ENCODE peak calls at places on chromosome 17, in five cellular contexts. One of them, this sample, is unnamed.

GRCh38 chr17:82126479-82127314 is 28.7 kb upstream of the FASN start:
- DNase-seq in A549: no peak
- DNase-seq in right lobe of liver: no peak
- DNase-seq in lung: no peak
- DNase-seq in CD4-positive, alpha-beta T cell: peak
- DNase-seq in this sample: no peak

GRCh38 chr17:78023042-78023441 is 64.5 kb downstream of the TNRC6C start:
- DNase-seq in lung: no peak
- DNase-seq in A549: no peak
- DNase-seq in right lobe of liver: no peak
- DNase-seq in CD4-positive, alpha-beta T cell: no peak
- DNase-seq in this sample: no peak

GRCh38 chr17:75102385-75102821 is 7.4 kb upstream of the ARMC7 start:
- DNase-seq in right lobe of liver: no peak
- DNase-seq in A549: no peak
- DNase-seq in lung: no peak
- DNase-seq in CD4-positive, alpha-beta T cell: no peak
- DNase-seq in this sample: no peak

GRCh38 chr17:48429638-48430586 is at the start of gene SKAP1:
- DNase-seq in right lobe of liver: peak
- DNase-seq in CD4-positive, alpha-beta T cell: peak
- DNase-seq in A549: no peak
- DNase-seq in lung: no peak
- DNase-seq in this sample: no peak

GRCh38 chr17:67862614-67863217 is 37.4 kb downstream of the BPTF start:
- DNase-seq in A549: no peak
- DNase-seq in CD4-positive, alpha-beta T cell: no peak
- DNase-seq in right lobe of liver: no peak
- DNase-seq in lung: no peak
- DNase-seq in this sample: no peak

GRCh38 chr17:49216953-49217650 is 6.6 kb downstream of the ABI3 start:
- DNase-seq in right lobe of liver: peak
- DNase-seq in CD4-positive, alpha-beta T cell: no peak
- DNase-seq in lung: peak
- DNase-seq in A549: no peak
- DNase-seq in this sample: no peak

GRCh38 chr17:17950347-17950746 is 21.9 kb downstream of the TOM1L2 start:
- DNase-seq in lung: no peak
- DNase-seq in CD4-positive, alpha-beta T cell: no peak
- DNase-seq in A549: no peak
- DNase-seq in right lobe of liver: no peak
- DNase-seq in this sample: no peak

GRCh38 chr17:50314456-50315011 is 31.4 kb upstream of the XYLT2 start:
- DNase-seq in A549: no peak
- DNase-seq in CD4-positive, alpha-beta T cell: no peak
- DNase-seq in right lobe of liver: no peak
- DNase-seq in lung: no peak
- DNase-seq in this sample: no peak

GRCh38 chr17:69335018-69335417 is 8.1 kb upstream of the ABCA5 start:
- DNase-seq in lung: no peak
- DNase-seq in CD4-positive, alpha-beta T cell: no peak
- DNase-seq in A549: peak
- DNase-seq in right lobe of liver: no peak
- DNase-seq in this sample: no peak

GRCh38 chr17:20896153-20896649 is 146.6 kb downstream of the USP22 start:
- DNase-seq in lung: peak
- DNase-seq in right lobe of liver: no peak
- DNase-seq in CD4-positive, alpha-beta T cell: no peak
- DNase-seq in A549: peak
- DNase-seq in this sample: no peak

GRCh38 chr17:6548578-6549330 is 7.6 kb downstream of the PITPNM3 start:
- DNase-seq in CD4-positive, alpha-beta T cell: no peak
- DNase-seq in lung: no peak
- DNase-seq in right lobe of liver: no peak
- DNase-seq in A549: no peak
- DNase-seq in this sample: no peak

GRCh38 chr17:2362016-2362415 is 24.7 kb downstream of the SGSM2 start:
- DNase-seq in A549: no peak
- DNase-seq in lung: no peak
- DNase-seq in right lobe of liver: no peak
- DNase-seq in CD4-positive, alpha-beta T cell: no peak
- DNase-seq in this sample: no peak

GRCh38 chr17:65228734-65229390 is 91.7 kb downstream of the RGS9 start:
- DNase-seq in A549: no peak
- DNase-seq in CD4-positive, alpha-beta T cell: peak
- DNase-seq in lung: peak
- DNase-seq in right lobe of liver: no peak
- DNase-seq in this sample: no peak

GRCh38 chr17:42110301-42111264 is 1.9 kb downstream of the DHX58 start:
- DNase-seq in CD4-positive, alpha-beta T cell: no peak
- DNase-seq in lung: no peak
- DNase-seq in A549: no peak
- DNase-seq in right lobe of liver: no peak
- DNase-seq in this sample: no peak

GRCh38 chr17:45948498-45948880 is 50.6 kb upstream of the STH start:
- DNase-seq in lung: no peak
- DNase-seq in CD4-positive, alpha-beta T cell: no peak
- DNase-seq in right lobe of liver: no peak
- DNase-seq in A549: no peak
- DNase-seq in this sample: no peak

GRCh38 chr17:76054112-76054476 is 18.2 kb downstream of the SRP68 start:
- DNase-seq in lung: no peak
- DNase-seq in CD4-positive, alpha-beta T cell: no peak
- DNase-seq in right lobe of liver: no peak
- DNase-seq in A549: no peak
- DNase-seq in this sample: no peak

GRCh38 chr17:68145088-68145487 is 102.8 kb upstream of the AMZ2 start:
- DNase-seq in lung: no peak
- DNase-seq in right lobe of liver: no peak
- DNase-seq in CD4-positive, alpha-beta T cell: no peak
- DNase-seq in A549: no peak
- DNase-seq in this sample: no peak

GRCh38 chr17:65593870-65594584 is 32.6 kb upstream of the AXIN2 start:
- DNase-seq in right lobe of liver: no peak
- DNase-seq in lung: no peak
- DNase-seq in A549: no peak
- DNase-seq in CD4-positive, alpha-beta T cell: no peak
- DNase-seq in this sample: no peak

GRCh38 chr17:17561408-17562144 is 29.9 kb downstream of the PEMT start:
- DNase-seq in right lobe of liver: peak
- DNase-seq in lung: peak
- DNase-seq in CD4-positive, alpha-beta T cell: no peak
- DNase-seq in A549: no peak
- DNase-seq in this sample: no peak

GRCh38 chr17:5854871-5855554 is 215.2 kb upstream of the WSCD1 start:
- DNase-seq in CD4-positive, alpha-beta T cell: no peak
- DNase-seq in right lobe of liver: no peak
- DNase-seq in lung: no peak
- DNase-seq in A549: no peak
- DNase-seq in this sample: no peak

GRCh38 chr17:18026408-18026776 is 12.6 kb downstream of the ATPAF2 start:
- DNase-seq in CD4-positive, alpha-beta T cell: no peak
- DNase-seq in right lobe of liver: peak
- DNase-seq in A549: no peak
- DNase-seq in lung: no peak
- DNase-seq in this sample: no peak

GRCh38 chr17:40437095-40437732 is 6.0 kb upstream of the IGFBP4 start:
- DNase-seq in CD4-positive, alpha-beta T cell: no peak
- DNase-seq in lung: no peak
- DNase-seq in A549: no peak
- DNase-seq in right lobe of liver: no peak
- DNase-seq in this sample: no peak

GRCh38 chr17:4559139-4559791 is 1.1 kb downstream of the GGT6 start:
- DNase-seq in lung: no peak
- DNase-seq in right lobe of liver: no peak
- DNase-seq in A549: no peak
- DNase-seq in CD4-positive, alpha-beta T cell: no peak
- DNase-seq in this sample: no peak

GRCh38 chr17:42653179-42654124 is 5.6 kb upstream of the TUBG2 start:
- DNase-seq in lung: no peak
- DNase-seq in CD4-positive, alpha-beta T cell: no peak
- DNase-seq in A549: no peak
- DNase-seq in right lobe of liver: peak
- DNase-seq in this sample: no peak

GRCh38 chr17:1054656-1055055 is 57.7 kb downstream of the TIMM22 start:
- DNase-seq in A549: no peak
- DNase-seq in CD4-positive, alpha-beta T cell: no peak
- DNase-seq in right lobe of liver: no peak
- DNase-seq in lung: no peak
- DNase-seq in this sample: no peak

GRCh38 chr17:3917391-3917931 is 1.2 kb upstream of the P2RX1 start:
- DNase-seq in right lobe of liver: peak
- DNase-seq in CD4-positive, alpha-beta T cell: no peak
- DNase-seq in A549: no peak
- DNase-seq in lung: peak
- DNase-seq in this sample: no peak

GRCh38 chr17:44733753-44734152 is 25.0 kb upstream of the ADAM11 start:
- DNase-seq in A549: peak
- DNase-seq in CD4-positive, alpha-beta T cell: no peak
- DNase-seq in right lobe of liver: no peak
- DNase-seq in lung: no peak
- DNase-seq in this sample: no peak
- TF ChIP-seq CTCF in A549: peak
- TF ChIP-seq CTCF in CD4-positive, alpha-beta T cell: no peak
- TF ChIP-seq CTCF in right lobe of liver: no peak
- TF ChIP-seq CTCF in lung: no peak
- TF ChIP-seq CTCF in this sample: peak

DNA sequence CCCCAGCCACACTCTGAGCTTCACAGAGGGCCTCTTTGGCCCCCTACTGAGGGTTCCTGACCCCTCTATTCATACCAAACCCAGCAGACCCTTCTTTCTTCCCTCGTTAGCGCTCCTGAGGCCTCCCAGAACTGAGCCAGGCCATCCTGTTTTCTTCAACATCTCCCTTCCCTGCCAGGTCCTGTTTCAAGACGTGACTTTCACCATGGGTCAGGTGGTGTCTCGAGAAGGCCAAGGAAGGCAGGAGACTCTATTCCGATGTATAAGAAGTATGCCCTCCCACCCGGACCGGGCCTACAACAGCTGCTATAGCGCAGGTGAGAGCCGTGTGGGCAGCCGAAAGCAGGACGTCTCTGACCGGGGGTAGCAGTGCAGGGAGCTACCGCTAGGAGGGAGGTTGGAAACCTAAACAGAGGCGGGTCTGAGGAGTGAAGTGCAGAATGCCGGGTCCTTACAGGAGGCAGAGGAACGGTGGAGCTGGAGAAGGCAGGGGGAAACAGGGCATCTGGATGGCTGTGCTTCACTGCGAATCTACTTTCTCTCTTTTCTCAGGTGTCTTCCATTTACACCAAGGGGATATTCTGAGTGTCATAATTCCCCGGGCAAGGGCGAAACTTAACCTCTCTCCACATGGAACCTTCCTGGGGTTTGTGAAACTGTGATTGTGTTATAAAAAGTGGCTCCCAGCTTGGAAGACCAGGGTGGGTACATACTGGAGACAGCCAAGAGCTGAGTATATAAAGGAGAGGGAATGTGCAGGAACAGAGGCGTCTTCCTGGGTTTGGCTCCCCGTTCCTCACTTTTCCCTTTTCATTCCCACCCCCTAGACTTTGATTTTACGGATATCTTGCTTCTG is 1.3 kb upstream of the SENP3 start:
- DNase-seq in CD4-positive, alpha-beta T cell: peak
- DNase-seq in right lobe of liver: peak
- DNase-seq in A549: peak
- DNase-seq in lung: peak
- DNase-seq in this sample: peak
- TF ChIP-seq CTCF in CD4-positive, alpha-beta T cell: no peak
- TF ChIP-seq CTCF in right lobe of liver: peak
- TF ChIP-seq CTCF in A549: no peak
- TF ChIP-seq CTCF in lung: no peak
- TF ChIP-seq CTCF in this sample: peak

DNA sequence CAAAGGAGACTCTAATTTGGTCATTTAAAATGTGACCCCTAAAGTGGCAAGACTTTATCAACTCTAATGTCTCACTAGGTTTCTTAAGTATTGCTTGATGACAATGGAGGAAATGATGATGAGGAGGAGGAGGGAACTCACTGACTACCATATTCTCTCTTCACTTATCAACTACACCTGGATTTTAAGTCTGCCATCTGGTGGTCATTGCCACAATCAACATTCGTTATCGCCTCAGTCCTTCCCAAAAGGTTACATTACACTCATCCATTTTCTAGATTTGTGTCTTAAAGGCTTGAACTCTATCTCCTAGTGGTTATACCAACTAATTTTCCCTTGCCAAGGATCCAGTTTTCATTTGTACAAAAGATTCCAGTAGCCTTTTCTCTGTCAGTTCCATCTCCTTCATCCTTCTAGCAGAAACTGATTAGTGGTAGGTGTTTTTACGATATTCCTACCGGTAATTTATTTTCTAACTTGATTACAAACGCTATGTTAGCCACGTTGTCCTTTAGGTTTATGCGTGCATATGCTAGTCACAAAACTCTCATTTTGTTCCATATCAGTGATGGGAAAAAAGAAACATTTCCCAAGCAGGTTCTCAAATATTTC is 114.6 kb upstream of the NOG start:
- DNase-seq in right lobe of liver: no peak
- DNase-seq in A549: peak
- DNase-seq in lung: no peak
- DNase-seq in CD4-positive, alpha-beta T cell: no peak
- DNase-seq in this sample: no peak
- TF ChIP-seq CTCF in right lobe of liver: peak
- TF ChIP-seq CTCF in A549: peak
- TF ChIP-seq CTCF in lung: peak
- TF ChIP-seq CTCF in CD4-positive, alpha-beta T cell: peak
- TF ChIP-seq CTCF in this sample: peak

GRCh38 chr17:36515837-36516236 is 18.8 kb downstream of the MYO19 start:
- DNase-seq in right lobe of liver: no peak
- DNase-seq in A549: no peak
- DNase-seq in CD4-positive, alpha-beta T cell: no peak
- DNase-seq in lung: no peak
- DNase-seq in this sample: no peak

GRCh38 chr17:36511216-36511615 is 23.5 kb downstream of the MYO19 start:
- DNase-seq in right lobe of liver: no peak
- DNase-seq in A549: no peak
- DNase-seq in CD4-positive, alpha-beta T cell: no peak
- DNase-seq in lung: no peak
- DNase-seq in this sample: no peak

GRCh38 chr17:36510636-36511035 is 24.0 kb downstream of the MYO19 start:
- DNase-seq in lung: no peak
- DNase-seq in A549: no peak
- DNase-seq in right lobe of liver: no peak
- DNase-seq in CD4-positive, alpha-beta T cell: no peak
- DNase-seq in this sample: no peak

GRCh38 chr17:36514856-36515255 is 19.8 kb downstream of the MYO19 start:
- DNase-seq in lung: no peak
- DNase-seq in A549: no peak
- DNase-seq in CD4-positive, alpha-beta T cell: no peak
- DNase-seq in right lobe of liver: no peak
- DNase-seq in this sample: no peak

DNA sequence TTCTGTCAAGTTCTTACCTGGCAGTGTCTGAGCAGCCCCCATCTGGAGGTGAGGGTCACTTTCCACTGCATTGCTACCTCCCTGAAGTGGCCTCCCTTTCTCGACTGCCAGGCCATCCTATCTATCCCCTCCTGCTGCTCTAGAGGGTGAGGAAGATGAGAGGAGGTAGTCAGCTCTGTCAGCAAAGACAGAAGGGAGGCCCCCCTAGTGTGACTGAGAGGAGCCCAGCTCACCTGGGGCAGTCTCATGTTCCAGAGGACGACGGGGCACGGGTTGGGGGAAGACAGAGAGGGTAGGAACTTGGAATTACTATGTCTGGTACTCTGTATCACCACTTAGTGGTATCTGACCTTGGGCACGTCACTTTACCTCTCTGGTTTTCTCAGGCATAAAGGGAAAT is 22.0 kb downstream of the MYO19 start:
- DNase-seq in lung: no peak
- DNase-seq in right lobe of liver: no peak
- DNase-seq in A549: no peak
- DNase-seq in CD4-positive, alpha-beta T cell: no peak
- DNase-seq in this sample: no peak
- TF ChIP-seq CTCF in lung: no peak
- TF ChIP-seq CTCF in right lobe of liver: no peak
- TF ChIP-seq CTCF in A549: no peak
- TF ChIP-seq CTCF in CD4-positive, alpha-beta T cell: no peak
- TF ChIP-seq CTCF in this sample: no peak

This sample was measured in neural crest cell.